ENCODE peak calls at places on chromosomes 11 and 22, in eight cellular contexts. H is effector memory CD4-positive, alpha-beta T cell; U is spleen; A is PC-3; K is OCI-LY7; M is GM23248; V is iPS DF 6.9; B is psoas muscle. W is an unnamed sample.
A peak's percentile ranks its signal among the peaks of the same experiment; 100 is the strongest.

GRCh38 chr11:86663741-86664140 is 8.7 kb downstream of the ME3 start:
- DNase-seq in H (no peak), U (no peak), A (no peak), K (no peak), M (no peak), V (no peak), B (no peak), W (no peak)

GRCh38 chr11:30006876-30007275 is 10.0 kb downstream of the KCNA4 start:
- DNase-seq in H (no peak), U (no peak), A (no peak), K (no peak), M (no peak), V (no peak), B (no peak), W (no peak)

GRCh38 chr22:48745842-48746788 is 1081.6 kb downstream of the BRD1 start:
- DNase-seq in H (no peak), U (peak; percentile 47), A (no peak), K (no peak), M (no peak), V (no peak), B (no peak), W (no peak)

GRCh38 chr11:79458712-79459111 is 17.9 kb upstream of the TENM4 start:
- DNase-seq in H (no peak), U (no peak), A (no peak), K (no peak), M (no peak), V (no peak), B (no peak), W (no peak)

GRCh38 chr11:25769287-25769686 is 562.6 kb upstream of the ANO3 start:
- DNase-seq in H (no peak), U (no peak), A (peak; percentile 19), K (no peak), M (peak; percentile 5), V (no peak), B (no peak), W (no peak)

GRCh38 chr11:3914807-3915206 is 59.3 kb downstream of the STIM1 start:
- DNase-seq in H (no peak), U (no peak), A (peak; percentile 23), K (no peak), M (peak; percentile 31), V (no peak), B (no peak), W (no peak)

GRCh38 chr11:103637250-103637649 is 399.2 kb upstream of the DDI1 start:
- DNase-seq in H (no peak), U (no peak), A (peak; percentile 29), K (no peak), M (peak; percentile 72), V (no peak), B (no peak), W (no peak)

GRCh38 chr11:47189100-47189834 is 3.0 kb upstream of the PACSIN3 start:
- DNase-seq in H (no peak), U (no peak), A (peak; percentile 86), K (no peak), M (peak; percentile 77), V (no peak), B (no peak), W (no peak)

GRCh38 chr11:104957280-104957679 is 11.1 kb downstream of the CASP4 start:
- DNase-seq in H (no peak), U (no peak), A (no peak), K (no peak), M (no peak), V (no peak), B (no peak), W (no peak)

GRCh38 chr11:116958246-116958645 is 120.8 kb upstream of the APOA1 start:
- DNase-seq in H (no peak), U (no peak), A (no peak), K (no peak), M (peak; percentile 60), V (no peak), B (no peak), W (no peak)

GRCh38 chr22:37632174-37633081 is 7.0 kb upstream of the SH3BP1 start:
- DNase-seq in H (no peak), U (peak; percentile 85), A (no peak), K (no peak), M (no peak), V (no peak), B (no peak), W (no peak)

GRCh38 chr22:37635157-37635556 is 4.3 kb upstream of the SH3BP1 start:
- DNase-seq in H (no peak), U (peak; percentile 73), A (no peak), K (no peak), M (no peak), V (no peak), B (no peak), W (no peak)

GRCh38 chr22:37634505-37635002 is 4.9 kb upstream of the SH3BP1 start:
- DNase-seq in H (no peak), U (peak; percentile 82), A (no peak), K (no peak), M (no peak), V (no peak), B (no peak), W (no peak)

GRCh38 chr22:37633082-37633692 is 6.3 kb upstream of the SH3BP1 start:
- DNase-seq in H (peak; percentile 41), U (peak; percentile 88), A (no peak), K (no peak), M (no peak), V (no peak), B (no peak), W (no peak)

DNA sequence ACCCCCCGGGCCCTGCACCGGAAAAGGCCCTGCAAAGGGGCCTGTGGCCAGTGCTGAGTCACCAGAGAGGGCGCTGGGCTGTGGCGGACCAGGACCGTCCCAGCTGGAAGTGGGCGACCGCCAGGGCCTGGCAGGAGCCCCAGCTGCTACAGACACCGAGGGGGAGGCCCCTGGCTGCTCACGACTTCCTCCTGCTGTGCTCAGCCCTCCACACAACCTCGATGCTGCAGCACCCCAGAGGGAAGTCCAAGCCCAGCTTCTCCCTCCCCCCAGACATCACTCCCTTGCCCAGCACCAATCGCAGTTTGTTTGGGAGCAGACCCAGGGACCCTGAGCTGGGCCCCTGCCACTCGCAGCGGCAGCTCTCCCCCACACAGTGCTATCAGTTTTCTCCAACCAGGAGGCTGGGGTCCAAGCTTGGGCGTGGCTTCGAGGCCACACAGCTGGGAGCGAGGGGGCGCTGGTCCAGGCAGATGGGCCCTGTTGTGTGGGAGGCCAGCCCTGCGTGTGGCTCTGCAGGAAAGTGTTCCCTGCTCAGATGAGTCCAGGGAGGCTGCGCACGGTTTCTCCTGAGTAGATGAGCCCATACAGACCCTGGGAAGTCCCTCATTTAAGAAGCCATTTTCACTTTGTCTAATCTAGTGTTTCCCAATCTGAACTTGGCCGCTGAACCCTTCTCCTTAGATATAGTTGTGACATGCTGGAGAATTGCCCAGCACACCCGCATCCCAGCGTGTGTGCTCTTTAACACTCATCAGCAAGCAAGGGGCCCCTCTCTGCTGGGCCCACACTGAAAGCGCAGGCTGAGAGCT is 5.6 kb upstream of the SH3BP1 start:
- DNase-seq in H (peak; percentile 46), U (peak; percentile 96), A (no peak), K (peak; percentile 65), M (peak; percentile 87), V (no peak), B (peak; percentile 90), W (peak; percentile 89)
- H3K27ac ChIP-seq in H (peak overlapping the region; percentile 65), U (peak overlapping the region; percentile 95), A (no peak overlapping the region), K (peak overlapping the region; percentile 56), M (peak overlapping the region; percentile 66), V (no peak overlapping the region), B (peak overlapping the region; percentile 58), W (peak overlapping the region; percentile 75)

GRCh38 chr22:45450931-45451651 is 37.6 kb downstream of the RIBC2 start:
- DNase-seq in H (no peak), U (no peak), A (no peak), K (no peak), M (peak; percentile 91), V (no peak), B (peak; percentile 34), W (no peak)
- H3K27ac ChIP-seq in H (no peak overlapping the region), U (peak overlapping the region; percentile 45), A (no peak overlapping the region), K (no peak overlapping the region), M (peak overlapping the region; percentile 83), V (no peak overlapping the region), B (peak overlapping the region; percentile 46), W (no peak overlapping the region)

DNA sequence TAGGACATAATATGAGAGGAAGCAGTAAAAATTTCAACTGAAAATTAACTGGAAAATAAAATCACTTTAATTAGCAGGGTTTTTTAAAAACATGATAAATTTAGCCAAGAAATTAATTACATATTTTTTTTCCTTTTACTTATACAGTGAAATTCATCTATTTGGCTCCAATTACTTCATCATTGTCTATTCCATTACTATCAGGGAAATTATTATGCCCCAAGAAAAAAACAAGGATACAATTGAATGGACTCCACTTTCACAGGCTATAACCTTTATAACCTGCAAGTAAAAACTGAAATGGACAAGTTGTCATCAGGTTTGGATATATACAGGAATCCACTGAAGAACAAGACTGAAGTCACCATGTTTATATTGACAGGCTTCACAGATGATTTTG is at the start of gene OR5T3:
- DNase-seq in H (no peak), U (no peak), A (no peak), K (no peak), M (no peak), V (no peak), B (no peak), W (no peak)
- H3K27ac ChIP-seq in H (no peak within 1 kb of the TSS), U (no peak within 1 kb of the TSS), A (no peak within 1 kb of the TSS), K (no peak within 1 kb of the TSS), M (no peak within 1 kb of the TSS), V (no peak within 1 kb of the TSS), B (no peak within 1 kb of the TSS), W (no peak within 1 kb of the TSS)

GRCh38 chr22:50326959-50327710 is at the start of gene DENND6B:
- DNase-seq in H (peak; percentile 48), U (peak; percentile 95), A (peak; percentile 76), K (peak; percentile 87), M (peak; percentile 93), V (no peak), B (peak; percentile 88), W (peak; percentile 73)

GRCh38 chr22:50325444-50326224 is 1.2 kb downstream of the DENND6B start:
- DNase-seq in H (no peak), U (no peak), A (no peak), K (no peak), M (no peak), V (no peak), B (no peak), W (no peak)

GRCh38 chr22:50327711-50328019 is 853 bp upstream of the DENND6B start:
- DNase-seq in H (no peak), U (no peak), A (no peak), K (no peak), M (no peak), V (no peak), B (no peak), W (no peak)

GRCh38 chr22:50326225-50326958 is 420 bp downstream of the DENND6B start:
- DNase-seq in H (no peak), U (no peak), A (no peak), K (no peak), M (no peak), V (no peak), B (no peak), W (no peak)

DNA sequence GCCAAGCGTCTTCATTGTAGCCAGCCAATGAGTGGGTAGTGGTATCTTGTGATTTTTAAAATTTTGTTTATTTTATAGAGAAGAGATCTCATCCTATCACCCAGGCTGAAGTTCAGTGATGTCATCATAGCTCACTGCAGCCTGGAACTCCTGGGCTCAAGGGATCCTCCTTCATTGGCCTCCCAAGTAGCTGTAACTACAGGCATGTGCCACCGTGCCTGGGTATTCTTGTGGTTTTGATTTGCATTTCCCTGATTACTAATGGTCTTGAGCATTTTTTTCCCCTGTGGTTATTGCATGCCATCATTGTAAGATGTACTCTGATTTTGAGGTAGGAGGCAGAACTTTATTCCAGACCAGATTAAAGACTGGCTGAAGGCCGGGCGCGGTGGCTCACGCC is 2.4 kb upstream of the DENND6B start:
- DNase-seq in H (no peak), U (no peak), A (peak; percentile 13), K (no peak), M (peak; percentile 67), V (no peak), B (no peak), W (no peak)
- H3K27ac ChIP-seq in H (no peak overlapping the region), U (no peak overlapping the region), A (no peak overlapping the region), K (no peak overlapping the region), M (no peak overlapping the region), V (no peak overlapping the region), B (no peak overlapping the region), W (no peak overlapping the region)

W was measured in substantia nigra.